ENCODE peak calls at places on chromosomes 6 and 20, in seven cellular contexts. T is K562, U is ovary, K is pancreas, Z is AG04450, A is OCI-LY7, M is cardiac muscle cell. C is an unnamed sample. For H3K9me3, the result is how much of the 10 kb centered on the place peaks cover.

GRCh38 chr20:37727957-37728634 is 34.3 kb downstream of the CTNNBL1 start:
- DNase-seq in T (no peak), U (no peak), K (no peak), Z (no peak), A (no peak), M (no peak), C (no peak)

GRCh38 chr6:151627689-151628444 is 134.1 kb downstream of the CCDC170 start:
- DNase-seq in T (no peak), U (no peak), K (no peak), Z (no peak), A (no peak), M (no peak), C (no peak)

GRCh38 chr20:49557449-49557848 is 10.5 kb downstream of the PTGIS start:
- DNase-seq in T (no peak), U (no peak), K (no peak), Z (no peak), A (no peak), M (no peak), C (no peak)

GRCh38 chr6:15547379-15547778 is 115.4 kb downstream of the DTNBP1 start:
- DNase-seq in T (no peak), U (no peak), K (no peak), Z (peak), A (no peak), M (peak), C (no peak)

GRCh38 chr6:225121-225721 is 67.1 kb upstream of the DUSP22 start:
- DNase-seq in T (no peak), U (no peak), K (no peak), Z (no peak), A (no peak), M (no peak), C (no peak)

GRCh38 chr6:8074213-8074612 is 10.0 kb upstream of the BLOC1S5 start:
- DNase-seq in T (no peak), U (no peak), K (no peak), Z (no peak), A (no peak), M (no peak), C (no peak)

GRCh38 chr20:44909872-44910689 is at the start of gene PABPC1L:
- DNase-seq in T (peak), U (peak), K (peak), Z (no peak), A (peak), M (peak), C (peak)

GRCh38 chr20:22775256-22775655 is 190.9 kb upstream of the FOXA2 start:
- DNase-seq in T (no peak), U (no peak), K (no peak), Z (no peak), A (no peak), M (no peak), C (no peak)

GRCh38 chr6:33298773-33299236 is at the start of gene RGL2:
- DNase-seq in T (peak), U (peak), K (peak), Z (no peak), A (peak), M (peak), C (peak)

GRCh38 chr6:42281570-42281969 is 63.9 kb upstream of the MRPS10 start:
- DNase-seq in T (no peak), U (no peak), K (no peak), Z (no peak), A (no peak), M (no peak), C (no peak)

GRCh38 chr6:100554228-100554627 is 89.5 kb upstream of the SIM1 start:
- DNase-seq in T (no peak), U (no peak), K (no peak), Z (no peak), A (no peak), M (peak), C (peak)

GRCh38 chr6:129345890-129346289 is 364.1 kb downstream of the ARHGAP18 start:
- DNase-seq in T (no peak), U (no peak), K (no peak), Z (peak), A (no peak), M (no peak), C (no peak)

GRCh38 chr6:52286798-52287432 is 2.4 kb upstream of the MCM3 start:
- DNase-seq in T (peak), U (peak), K (peak), Z (peak), A (peak), M (peak), C (peak)

GRCh38 chr6:61649845-61650244 is 636.2 kb downstream of the KHDRBS2 start:
- DNase-seq in T (no peak), U (no peak), K (no peak), Z (no peak), A (no peak), M (no peak), C (no peak)

GRCh38 chr6:85449818-85450577 is at the start of gene NT5E:
- DNase-seq in T (no peak), U (peak), K (peak), Z (no peak), A (no peak), M (peak), C (peak)

GRCh38 chr6:6724319-6725119 is 136.0 kb downstream of the LY86 start:
- DNase-seq in T (peak), U (peak), K (peak), Z (peak), A (peak), M (peak), C (peak)

GRCh38 chr6:166097914-166098522 is 69.6 kb downstream of the TBXT start:
- DNase-seq in T (peak), U (peak), K (peak), Z (peak), A (no peak), M (peak), C (peak)

GRCh38 chr6:84137051-84137375 is 90.4 kb downstream of the CEP162 start:
- DNase-seq in T (peak), U (no peak), K (no peak), Z (peak), A (no peak), M (no peak), C (no peak)

GRCh38 chr6:31901415-31901952 is 402 bp downstream of the ZBTB12 start:
- DNase-seq in T (peak), U (peak), K (peak), Z (peak), A (peak), M (peak), C (peak)

GRCh38 chr6:81774542-81774941 is 22.1 kb upstream of the TENT5A start:
- DNase-seq in T (no peak), U (no peak), K (no peak), Z (no peak), A (no peak), M (no peak), C (no peak)

GRCh38 chr20:5780233-5781217 is 30.3 kb downstream of the SHLD1 start:
- DNase-seq in T (peak), U (no peak), K (no peak), Z (peak), A (no peak), M (no peak), C (no peak)

GRCh38 chr6:45678063-45678620 is 300.4 kb upstream of the SUPT3H start:
- DNase-seq in T (no peak), U (no peak), K (no peak), Z (no peak), A (peak), M (no peak), C (no peak)

GRCh38 chr20:62668441-62669027 is 26.2 kb downstream of the SLCO4A1 start:
- DNase-seq in T (peak), U (peak), K (peak), Z (peak), A (peak), M (peak), C (peak)

GRCh38 chr20:36465109-36466080 is 75.9 kb upstream of the MYL9 start:
- DNase-seq in T (peak), U (no peak), K (peak), Z (peak), A (no peak), M (no peak), C (peak)

GRCh38 chr20:63265891-63266515 is 6.6 kb upstream of the ARFGAP1 start:
- DNase-seq in T (no peak), U (no peak), K (no peak), Z (peak), A (no peak), M (no peak), C (no peak)

DNA sequence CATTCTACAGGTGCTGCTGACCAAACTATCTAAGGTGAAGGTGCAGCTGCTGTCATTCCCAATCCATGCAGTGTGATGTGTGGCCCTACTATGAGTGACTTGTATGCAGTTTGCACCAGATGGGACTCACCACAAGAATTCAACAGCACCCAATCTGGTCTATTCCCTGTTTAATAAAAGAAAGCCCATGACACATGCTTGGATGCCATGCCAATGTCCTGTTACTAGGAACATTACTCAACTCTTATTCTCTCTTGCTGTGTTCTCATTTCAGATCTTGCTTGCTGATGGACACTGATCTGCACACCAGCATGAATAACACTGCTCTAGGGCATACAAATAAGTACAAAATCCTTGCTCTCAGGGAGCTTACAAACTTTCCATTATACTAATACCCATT is 221.6 kb upstream of the CDYL start:
- DNase-seq in T (no peak), U (no peak), K (no peak), Z (no peak), A (no peak), M (no peak), C (no peak)
- H3K9me3 ChIP-seq in T (under half), U (under half), K (under half), Z (under half), A (under half), M (under half), C (under half)

GRCh38 chr6:160348552-160349441 is 619 bp downstream of the SLC22A3 start:
- DNase-seq in T (no peak), U (peak), K (no peak), Z (no peak), A (no peak), M (peak), C (no peak)
- TF ChIP-seq CTCF in T (no peak), U (peak), K (no peak), Z (no peak), A (no peak), M (peak), C (no peak)

DNA sequence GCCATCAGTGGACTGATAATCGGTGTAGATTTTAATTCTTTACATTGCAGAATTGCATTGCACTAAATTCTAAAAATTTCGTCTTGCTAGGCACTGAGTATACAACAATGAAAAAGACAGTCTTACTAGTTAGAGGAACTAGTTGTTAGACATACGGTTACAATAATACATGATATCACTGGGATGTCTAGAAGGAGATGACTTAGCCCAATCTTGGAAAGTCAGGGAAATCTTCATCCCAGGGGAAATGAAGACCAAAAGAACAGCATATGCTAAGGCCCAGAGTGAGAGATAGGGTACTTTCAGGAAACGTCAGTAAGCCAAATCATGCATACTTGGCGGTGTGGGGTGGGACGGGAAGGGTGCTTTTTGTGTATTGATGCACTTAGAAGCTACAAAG is 891 bp downstream of the CEP57L1 start:
- DNase-seq in T (no peak), U (no peak), K (no peak), Z (no peak), A (no peak), M (no peak), C (no peak)
- H3K4me3 ChIP-seq in T (peak), U (peak), K (no peak), Z (peak), A (peak), M (peak), C (peak)

GRCh38 chr6:137573739-137574138 is 79.5 kb upstream of the OLIG3 start:
- DNase-seq in T (no peak), U (no peak), K (no peak), Z (no peak), A (no peak), M (no peak), C (no peak)
- H3K9me3 ChIP-seq in T (under half), U (under half), K (under half), Z (under half), A (under half), M (under half), C (under half)

GRCh38 chr6:34566830-34567546 is 10.9 kb upstream of the SPDEF start:
- DNase-seq in T (no peak), U (no peak), K (no peak), Z (no peak), A (no peak), M (no peak), C (no peak)

GRCh38 chr6:34568341-34568680 is 12.2 kb upstream of the SPDEF start:
- DNase-seq in T (no peak), U (no peak), K (no peak), Z (no peak), A (no peak), M (no peak), C (no peak)

GRCh38 chr6:34564181-34564580 is 8.1 kb upstream of the SPDEF start:
- DNase-seq in T (no peak), U (no peak), K (no peak), Z (no peak), A (no peak), M (no peak), C (no peak)

GRCh38 chr6:34563513-34563870 is 7.4 kb upstream of the SPDEF start:
- DNase-seq in T (no peak), U (no peak), K (no peak), Z (no peak), A (no peak), M (no peak), C (no peak)

GRCh38 chr6:34565722-34566137 is 9.6 kb upstream of the SPDEF start:
- DNase-seq in T (no peak), U (no peak), K (no peak), Z (no peak), A (peak), M (no peak), C (no peak)
- TF ChIP-seq CTCF in T (no peak), U (no peak), K (no peak), Z (no peak), A (peak), M (no peak), C (no peak)

DNA sequence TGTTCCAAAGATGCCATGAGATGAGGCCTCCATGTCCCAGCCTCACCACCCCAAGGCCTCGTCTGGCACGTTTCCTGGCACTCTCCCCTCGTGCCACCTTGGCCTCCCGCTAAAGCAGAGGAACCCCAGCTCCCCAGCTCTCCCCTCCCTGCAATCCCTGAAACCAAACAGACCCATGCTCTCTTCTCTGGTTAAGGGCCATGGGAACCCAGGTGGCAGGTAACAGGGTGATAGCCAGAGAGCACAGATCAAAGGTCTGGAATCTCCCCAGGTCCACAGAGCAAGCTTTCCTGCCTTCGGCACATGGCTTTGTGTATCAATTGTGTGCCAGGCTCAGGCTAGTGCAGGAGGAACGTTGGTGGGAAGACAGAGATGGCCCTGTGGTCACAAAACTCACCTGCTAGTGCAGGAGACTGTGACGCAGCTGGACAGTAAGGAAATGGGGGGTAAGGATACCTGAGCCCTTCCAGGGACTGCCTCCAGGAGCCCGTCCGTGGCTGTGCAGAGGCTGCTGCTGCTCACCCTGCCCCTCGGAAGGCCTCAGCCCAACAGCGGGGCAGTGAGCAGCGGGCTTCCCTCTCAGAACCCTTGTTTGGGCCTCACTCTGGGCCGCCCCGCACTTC is 39.0 kb downstream of the MYH7B start:
- DNase-seq in T (no peak), U (no peak), K (no peak), Z (no peak), A (no peak), M (no peak), C (no peak)
- H3K4me3 ChIP-seq in T (no peak), U (no peak), K (no peak), Z (no peak), A (no peak), M (no peak), C (no peak)

GRCh38 chr6:43708857-43709653 is 21.5 kb upstream of the MRPS18A start:
- DNase-seq in T (no peak), U (no peak), K (no peak), Z (peak), A (no peak), M (no peak), C (no peak)
- H3K9me3 ChIP-seq in T (under half), U (under half), K (under half), Z (under half), A (under half), M (under half), C (under half)

GRCh38 chr6:161232467-161232866 is 41.4 kb downstream of the AGPAT4 start:
- DNase-seq in T (no peak), U (no peak), K (no peak), Z (no peak), A (no peak), M (no peak), C (no peak)
- TF ChIP-seq CTCF in T (no peak), U (no peak), K (no peak), Z (no peak), A (no peak), M (no peak), C (no peak)

DNA sequence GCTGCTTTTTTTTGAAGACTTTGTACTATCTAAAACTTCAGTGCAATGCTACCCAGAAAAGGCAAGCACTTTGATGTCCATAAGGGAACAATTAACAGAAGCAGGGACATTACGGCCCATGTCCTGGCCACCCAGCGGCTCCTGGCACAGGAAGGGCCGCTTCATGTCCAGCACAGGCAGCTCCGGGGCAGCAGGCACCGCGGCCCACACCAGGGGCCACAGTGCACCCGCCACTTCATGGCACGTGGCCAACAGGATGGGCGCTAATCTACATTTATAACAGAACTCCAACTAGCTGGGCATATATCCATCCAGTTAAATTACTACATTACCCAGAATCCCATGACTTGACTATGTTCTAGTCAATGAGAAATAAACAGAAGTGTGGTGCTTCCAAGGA is 198.2 kb upstream of the ID4 start:
- DNase-seq in T (no peak), U (no peak), K (no peak), Z (no peak), A (no peak), M (no peak), C (no peak)
- H3K4me3 ChIP-seq in T (no peak), U (no peak), K (no peak), Z (no peak), A (no peak), M (no peak), C (no peak)

GRCh38 chr6:149379977-149380376 is 20.1 kb upstream of the SUMO4 start:
- DNase-seq in T (no peak), U (no peak), K (no peak), Z (no peak), A (no peak), M (no peak), C (no peak)

GRCh38 chr6:149384464-149384863 is 15.6 kb upstream of the SUMO4 start:
- DNase-seq in T (no peak), U (no peak), K (no peak), Z (no peak), A (no peak), M (no peak), C (no peak)

GRCh38 chr6:149385998-149386646 is 13.9 kb upstream of the SUMO4 start:
- DNase-seq in T (peak), U (no peak), K (no peak), Z (no peak), A (no peak), M (no peak), C (no peak)

GRCh38 chr6:149383371-149383770 is 16.7 kb upstream of the SUMO4 start:
- DNase-seq in T (no peak), U (no peak), K (no peak), Z (no peak), A (no peak), M (no peak), C (no peak)

GRCh38 chr6:149380523-149380922 is 19.5 kb upstream of the SUMO4 start:
- DNase-seq in T (no peak), U (no peak), K (no peak), Z (no peak), A (no peak), M (no peak), C (no peak)
- H3K9me3 ChIP-seq in T (under half), U (under half), K (under half), Z (under half), A (under half), M (under half), C (under half)